ENCODE peak calls at places on chromosomes 1 and 21, in seven cellular contexts. I is GM06990, J is breast epithelium, W is BE2C, P is HFF-Myc, O is GM23338, Q is fibroblast of the aortic adventitia. E is an unnamed sample.

GRCh38 chr1:28359592-28360239 is 9.8 kb upstream of the PHACTR4 start:
- DNase-seq in I (peak; percentile 36), J (peak; percentile 66), W (peak; percentile 67), P (no peak), O (peak; percentile 88), Q (peak; percentile 77), E (peak; percentile 66)

GRCh38 chr1:115021145-115021544 is 8.5 kb upstream of the TSHB start:
- DNase-seq in I (no peak), J (no peak), W (no peak), P (no peak), O (no peak), Q (no peak), E (no peak)

GRCh38 chr1:50704126-50704525 is 255.9 kb downstream of the FAF1 start:
- DNase-seq in I (no peak), J (no peak), W (peak; percentile 6), P (peak; percentile 6), O (peak; percentile 72), Q (peak; percentile 53), E (peak; percentile 41)

GRCh38 chr21:44300262-44300959 is 558 bp downstream of the PFKL start:
- DNase-seq in I (peak; percentile 72), J (peak; percentile 80), W (peak; percentile 49), P (no peak), O (peak; percentile 61), Q (peak; percentile 22), E (peak; percentile 19)

GRCh38 chr1:171852273-171852672 is 11.0 kb downstream of the DNM3 start:
- DNase-seq in I (no peak), J (no peak), W (no peak), P (no peak), O (no peak), Q (peak; percentile 35), E (peak; percentile 30)

GRCh38 chr1:192527950-192528349 is 47.6 kb upstream of the RGS1 start:
- DNase-seq in I (no peak), J (no peak), W (no peak), P (no peak), O (no peak), Q (no peak), E (no peak)

GRCh38 chr1:35448344-35448801 is 108.8 kb downstream of the KIAA0319L start:
- DNase-seq in I (no peak), J (no peak), W (no peak), P (peak; percentile 79), O (no peak), Q (peak; percentile 98), E (peak; percentile 99)

GRCh38 chr1:108961198-108961597 is 2.1 kb downstream of the CLCC1 start:
- DNase-seq in I (peak; percentile 39), J (no peak), W (no peak), P (no peak), O (no peak), Q (no peak), E (no peak)

GRCh38 chr1:40763742-40764532 is 19.6 kb upstream of the KCNQ4 start:
- DNase-seq in I (peak; percentile 41), J (no peak), W (no peak), P (no peak), O (no peak), Q (peak; percentile 31), E (peak; percentile 12)

GRCh38 chr21:29332461-29333354 is 34.0 kb downstream of the BACH1 start:
- DNase-seq in I (no peak), J (no peak), W (no peak), P (no peak), O (no peak), Q (peak; percentile 41), E (peak; percentile 70)

GRCh38 chr1:156703336-156703735 is 2.0 kb downstream of the CRABP2 start:
- DNase-seq in I (no peak), J (no peak), W (no peak), P (no peak), O (no peak), Q (no peak), E (no peak)

GRCh38 chr1:203364806-203365205 is 13.9 kb upstream of the FMOD start:
- DNase-seq in I (no peak), J (no peak), W (no peak), P (no peak), O (no peak), Q (no peak), E (no peak)

GRCh38 chr1:30822006-30822405 is 64.4 kb upstream of the LAPTM5 start:
- DNase-seq in I (no peak), J (no peak), W (no peak), P (no peak), O (no peak), Q (no peak), E (no peak)

GRCh38 chr1:30824736-30825429 is 67.3 kb upstream of the LAPTM5 start:
- DNase-seq in I (no peak), J (no peak), W (no peak), P (no peak), O (no peak), Q (no peak), E (no peak)

GRCh38 chr1:30823627-30823968 is 66.0 kb upstream of the LAPTM5 start:
- DNase-seq in I (no peak), J (no peak), W (no peak), P (no peak), O (no peak), Q (no peak), E (no peak)

GRCh38 chr1:30822966-30823581 is 65.5 kb upstream of the LAPTM5 start:
- DNase-seq in I (no peak), J (no peak), W (no peak), P (no peak), O (no peak), Q (peak; percentile 46), E (peak; percentile 38)

DNA sequence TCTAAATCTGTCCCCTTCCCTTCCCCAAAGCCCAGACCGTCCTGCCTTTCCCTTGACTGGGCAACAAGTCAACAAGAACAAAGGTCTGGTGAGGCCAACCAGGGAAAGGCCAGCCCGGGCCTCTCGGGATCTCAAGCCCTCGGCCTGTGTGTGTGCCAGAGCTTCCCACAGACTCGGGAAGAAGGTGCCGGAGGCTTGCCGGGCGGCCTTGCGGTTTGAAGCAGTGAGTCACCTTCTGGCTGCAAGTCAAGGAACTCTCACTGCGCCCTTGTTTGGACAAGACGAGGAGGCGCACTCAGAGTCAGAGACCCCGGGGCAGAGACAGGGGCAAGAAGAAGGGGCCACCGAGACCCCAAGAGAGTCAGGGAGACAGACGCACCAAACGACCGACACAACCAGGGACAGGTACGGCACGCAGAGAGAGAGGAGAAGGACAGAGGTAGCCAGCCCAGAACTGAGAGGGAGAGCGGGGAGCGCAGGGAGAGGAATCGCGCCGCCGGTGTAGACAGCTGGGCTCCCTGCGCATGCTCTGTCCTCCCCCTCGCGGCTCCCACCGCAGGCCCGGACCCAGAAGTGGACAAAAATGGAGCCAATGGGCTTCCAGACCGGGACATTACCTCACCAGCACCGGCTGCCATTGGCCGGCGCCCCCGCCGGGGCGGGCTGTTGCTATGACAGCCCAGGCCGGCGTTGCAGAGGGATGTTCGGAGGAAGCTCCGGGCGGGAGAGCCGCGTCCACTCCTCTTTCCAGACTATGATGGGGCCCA is 66.6 kb upstream of the LAPTM5 start:
- DNase-seq in I (peak; percentile 89), J (peak; percentile 98), W (peak; percentile 92), P (peak; percentile 97), O (peak; percentile 98), Q (peak; percentile 100), E (peak; percentile 100)
- H3K4me3 ChIP-seq in I (peak overlapping the region; percentile 52), J (peak overlapping the region; percentile 48), W (peak overlapping the region; percentile 55), P (peak overlapping the region; percentile 43), O (peak overlapping the region; percentile 74), Q (peak overlapping the region; percentile 73), E (peak overlapping the region; percentile 57)

DNA sequence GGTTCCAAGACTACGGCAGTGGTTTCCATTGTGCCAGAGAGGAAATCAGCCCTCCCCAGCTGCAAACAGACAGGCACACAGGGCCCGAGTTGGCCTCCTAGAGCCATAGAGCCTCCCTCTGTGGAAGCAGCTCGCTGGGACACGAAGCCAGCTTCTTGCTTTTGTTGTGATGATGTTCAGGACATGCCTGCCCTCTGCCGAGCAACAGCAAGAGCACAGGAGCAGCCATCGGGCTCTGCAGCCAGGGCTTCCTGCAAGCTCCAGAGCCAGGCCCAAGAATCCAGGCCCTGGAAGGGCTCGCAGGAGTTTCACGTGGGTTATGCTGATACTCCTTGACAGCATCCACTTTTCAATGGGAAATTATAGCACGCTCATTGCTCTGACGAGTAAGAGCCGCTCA is 18.5 kb downstream of the NPHP4 start:
- DNase-seq in I (no peak), J (peak; percentile 28), W (peak; percentile 31), P (no peak), O (no peak), Q (peak; percentile 51), E (no peak)
- TF ChIP-seq CTCF in I (no peak), J (no peak), W (peak; percentile 44), P (no peak), O (no peak), Q (peak; percentile 37), E (no peak)

GRCh38 chr1:228009828-228010775 is 3.3 kb downstream of the WNT3A start:
- DNase-seq in I (no peak), J (peak; percentile 39), W (peak; percentile 87), P (no peak), O (no peak), Q (no peak), E (no peak)
- H3K4me3 ChIP-seq in I (no peak overlapping the region), J (no peak overlapping the region), W (no peak overlapping the region), P (no peak overlapping the region), O (no peak overlapping the region), Q (no peak overlapping the region), E (no peak overlapping the region)

GRCh38 chr1:200099040-200099439 is 71.5 kb downstream of the NR5A2 start:
- DNase-seq in I (no peak), J (no peak), W (no peak), P (no peak), O (no peak), Q (peak; percentile 47), E (peak; percentile 62)
- TF ChIP-seq CTCF in I (no peak), J (no peak), W (no peak), P (no peak), O (no peak), Q (no peak), E (no peak)

E was measured in fibroblast of mammary gland.